ENCODE peak calls at places on chromosome 22, in five cellular contexts. O, L, A, M and S are unnamed samples.

GRCh38 chr22:44202261-44202789 is 21.6 kb downstream of the PARVG start:
- DNase-seq in L (no peak), M (peak; percentile 42), A (peak; percentile 72), O (no peak), S (peak; percentile 61)

GRCh38 chr22:16917144-16918003 is 90.6 kb downstream of the GAB4 start:
- DNase-seq in L (peak; percentile 54), O (peak; percentile 74), A (peak; percentile 59), M (peak; percentile 76), S (peak; percentile 46)

GRCh38 chr22:28034760-28035401 is 115.8 kb upstream of the PITPNB start:
- DNase-seq in O (no peak), L (peak; percentile 96), M (peak; percentile 70), A (peak; percentile 86), S (peak; percentile 85)

GRCh38 chr22:50201191-50202129 is 649 bp downstream of the SELENOO start:
- DNase-seq in O (no peak), M (no peak), A (no peak), L (no peak), S (no peak)

GRCh38 chr22:23282516-23282915 is 102.2 kb downstream of the BCR start:
- DNase-seq in O (no peak), A (no peak), M (no peak), L (no peak), S (no peak)

GRCh38 chr22:46069518-46070214 is 80.7 kb upstream of the PPARA start:
- DNase-seq in M (peak; percentile 65), L (peak; percentile 95), A (peak; percentile 95), O (peak; percentile 68), S (peak; percentile 94)

GRCh38 chr22:48071828-48072227 is 1309.4 kb downstream of the TBC1D22A start:
- DNase-seq in M (no peak), O (no peak), A (no peak), L (no peak), S (no peak)

GRCh38 chr22:27534720-27535125 is 266.8 kb downstream of the MN1 start:
- DNase-seq in M (no peak), O (no peak), A (peak; percentile 95), L (no peak), S (peak; percentile 80)

GRCh38 chr22:26646158-26646557 is 11.2 kb upstream of the MIAT start:
- DNase-seq in A (peak; percentile 29), L (no peak), M (no peak), O (no peak), S (peak; percentile 27)

GRCh38 chr22:41603873-41604332 is 14.3 kb upstream of the PMM1 start:
- DNase-seq in M (no peak), A (no peak), O (peak; percentile 74), L (no peak), S (no peak)

GRCh38 chr22:47307326-47307725 is 544.9 kb downstream of the TBC1D22A start:
- DNase-seq in M (peak; percentile 8), A (peak; percentile 55), L (no peak), O (no peak), S (peak; percentile 37)

GRCh38 chr22:25791556-25791955 is 49.6 kb downstream of the MYO18B start:
- DNase-seq in A (no peak), L (no peak), O (no peak), M (no peak), S (no peak)

GRCh38 chr22:46003271-46004091 is 26.5 kb upstream of the WNT7B start:
- DNase-seq in A (peak; percentile 35), O (no peak), L (no peak), M (peak; percentile 47), S (no peak)

GRCh38 chr22:46829140-46829891 is 66.9 kb downstream of the TBC1D22A start:
- DNase-seq in A (peak; percentile 90), L (peak; percentile 31), M (no peak), O (no peak), S (peak; percentile 91)

GRCh38 chr22:26429458-26430238 is 588 bp downstream of the ASPHD2 start:
- DNase-seq in L (no peak), M (no peak), A (no peak), O (peak; percentile 26), S (no peak)

GRCh38 chr22:44440224-44441160 is 57.5 kb downstream of the RTL6 start:
- DNase-seq in M (peak; percentile 30), L (no peak), A (no peak), O (no peak), S (no peak)

GRCh38 chr22:21641795-21642583 is at the start of gene SDF2L1:
- DNase-seq in L (peak; percentile 97), M (peak; percentile 99), O (peak; percentile 98), A (peak; percentile 98), S (peak; percentile 99)

GRCh38 chr22:19039448-19039780 is 82.8 kb downstream of the DGCR2 start:
- DNase-seq in A (no peak), O (no peak), L (no peak), M (no peak), S (no peak)

GRCh38 chr22:34847072-34847471 is 218.9 kb upstream of the ISX start:
- DNase-seq in M (no peak), A (no peak), O (no peak), L (no peak), S (no peak)

GRCh38 chr22:18067121-18067520 is 10.7 kb upstream of the PEX26 start:
- DNase-seq in L (no peak), M (no peak), O (no peak), A (no peak), S (no peak)